ENCODE peak calls at places on chromosome 11, in eight cellular contexts. L is spleen, E is upper lobe of right lung, J is kidney epithelial cell, Z is vagina, D is stomach, B is mucosa of descending colon, W is GM12865. A is an unnamed sample.

GRCh38 chr11:2517016-2517385 is 72.2 kb downstream of the KCNQ1 start:
- DNase-seq in J (no peak), B (no peak), W (no peak), Z (peak; percentile 72), E (peak; percentile 57), D (no peak), L (peak; percentile 53), A (no peak)

GRCh38 chr11:67280791-67281551 is 8.1 kb upstream of the ANKRD13D start:
- DNase-seq in B (peak; percentile 27), W (no peak), D (no peak), E (peak; percentile 57), J (no peak), Z (no peak), L (peak; percentile 78), A (no peak)

GRCh38 chr11:70364745-70365535 is 33.4 kb upstream of the CTTN start:
- DNase-seq in E (no peak), L (peak; percentile 76), W (no peak), D (no peak), J (no peak), B (no peak), Z (no peak), A (no peak)

GRCh38 chr11:28524098-28524497 is 415.9 kb downstream of the METTL15 start:
- DNase-seq in B (no peak), W (no peak), E (no peak), Z (no peak), J (no peak), L (no peak), D (no peak), A (no peak)

GRCh38 chr11:36257351-36257750 is 31.9 kb downstream of the COMMD9 start:
- DNase-seq in D (no peak), J (peak; percentile 48), B (no peak), L (no peak), E (no peak), W (no peak), Z (no peak), A (no peak)

GRCh38 chr11:13183094-13183825 is 94.3 kb upstream of the BMAL1 start:
- DNase-seq in W (peak; percentile 42), E (no peak), L (no peak), J (no peak), B (no peak), Z (no peak), D (no peak), A (peak; percentile 35)

GRCh38 chr11:1071571-1072115 is 3.0 kb upstream of the MUC2 start:
- DNase-seq in D (no peak), L (peak; percentile 63), W (no peak), J (no peak), Z (no peak), B (peak; percentile 23), E (peak; percentile 39), A (no peak)

GRCh38 chr11:75188671-75189070 is 37.8 kb downstream of the SLCO2B1 start:
- DNase-seq in W (no peak), B (no peak), J (no peak), L (no peak), Z (no peak), D (no peak), E (peak; percentile 58), A (no peak)

GRCh38 chr11:125215951-125216350 is 51.4 kb downstream of the PKNOX2 start:
- DNase-seq in W (no peak), L (no peak), B (no peak), D (no peak), J (no peak), E (no peak), Z (no peak), A (no peak)

GRCh38 chr11:19453893-19454292 is 213.1 kb upstream of the E2F8 start:
- DNase-seq in D (no peak), L (no peak), Z (no peak), B (no peak), W (no peak), E (no peak), J (no peak), A (no peak)

GRCh38 chr11:123546515-123546914 is 107.9 kb downstream of the SCN3B start:
- DNase-seq in W (no peak), B (no peak), Z (no peak), D (no peak), L (no peak), J (no peak), E (no peak), A (peak; percentile 83)

GRCh38 chr11:70358797-70359196 is 39.5 kb upstream of the CTTN start:
- DNase-seq in E (no peak), W (no peak), Z (no peak), D (no peak), B (no peak), J (no peak), L (no peak), A (no peak)

GRCh38 chr11:127109796-127110195 is 109.2 kb upstream of the KIRREL3 start:
- DNase-seq in L (no peak), E (no peak), J (no peak), W (no peak), D (no peak), Z (no peak), B (no peak), A (no peak)

GRCh38 chr11:127106142-127106541 is 105.6 kb upstream of the KIRREL3 start:
- DNase-seq in W (no peak), L (no peak), E (no peak), D (no peak), Z (no peak), B (no peak), J (no peak), A (peak; percentile 1)

GRCh38 chr11:127108838-127109237 is 108.3 kb upstream of the KIRREL3 start:
- DNase-seq in B (no peak), L (no peak), E (no peak), J (no peak), D (no peak), Z (no peak), W (no peak), A (no peak)

GRCh38 chr11:127105578-127105977 is 105.0 kb upstream of the KIRREL3 start:
- DNase-seq in W (no peak), L (no peak), B (no peak), D (no peak), E (no peak), Z (no peak), J (no peak), A (no peak)

GRCh38 chr11:127106938-127107337 is 106.4 kb upstream of the KIRREL3 start:
- DNase-seq in D (no peak), W (no peak), E (no peak), Z (no peak), J (no peak), L (no peak), B (no peak), A (no peak)
- H3K4me3 ChIP-seq in D (no peak overlapping the region), W (no peak overlapping the region), E (no peak overlapping the region), Z (no peak overlapping the region), J (no peak overlapping the region), L (no peak overlapping the region), B (no peak overlapping the region), A (no peak overlapping the region)

GRCh38 chr11:128727811-128728431 is 34.0 kb downstream of the FLI1 start:
- DNase-seq in B (no peak), D (no peak), E (no peak), Z (no peak), W (no peak), J (no peak), L (peak; percentile 82), A (no peak)

GRCh38 chr11:128728767-128729587 is 35.1 kb downstream of the FLI1 start:
- DNase-seq in J (no peak), B (no peak), L (no peak), Z (no peak), D (no peak), E (no peak), W (no peak), A (no peak)

GRCh38 chr11:128732471-128733277 is 38.8 kb downstream of the FLI1 start:
- DNase-seq in Z (no peak), E (no peak), B (no peak), D (no peak), J (no peak), L (no peak), W (peak; percentile 79), A (no peak)

GRCh38 chr11:128733440-128734115 is 39.7 kb downstream of the FLI1 start:
- DNase-seq in D (no peak), E (no peak), Z (no peak), B (no peak), J (no peak), L (no peak), W (peak; percentile 75), A (no peak)

GRCh38 chr11:128731041-128731663 is 37.3 kb downstream of the FLI1 start:
- DNase-seq in W (peak; percentile 89), L (no peak), Z (no peak), D (no peak), E (no peak), B (no peak), J (no peak), A (no peak)
- H3K4me3 ChIP-seq in W (peak overlapping the region; percentile 25), L (no peak overlapping the region), Z (no peak overlapping the region), D (no peak overlapping the region), E (no peak overlapping the region), B (no peak overlapping the region), J (no peak overlapping the region), A (no peak overlapping the region)

GRCh38 chr11:65183201-65183891 is 1.6 kb downstream of the CAPN1 start:
- DNase-seq in J (peak; percentile 37), E (peak; percentile 68), B (peak; percentile 47), D (no peak), L (no peak), Z (no peak), W (no peak), A (no peak)
- H3K4me3 ChIP-seq in J (peak overlapping the region; percentile 75), E (peak overlapping the region; percentile 95), B (no peak overlapping the region), D (peak overlapping the region; percentile 68), L (peak overlapping the region; percentile 92), Z (peak overlapping the region; percentile 97), W (no peak overlapping the region), A (peak overlapping the region; percentile 99)

DNA sequence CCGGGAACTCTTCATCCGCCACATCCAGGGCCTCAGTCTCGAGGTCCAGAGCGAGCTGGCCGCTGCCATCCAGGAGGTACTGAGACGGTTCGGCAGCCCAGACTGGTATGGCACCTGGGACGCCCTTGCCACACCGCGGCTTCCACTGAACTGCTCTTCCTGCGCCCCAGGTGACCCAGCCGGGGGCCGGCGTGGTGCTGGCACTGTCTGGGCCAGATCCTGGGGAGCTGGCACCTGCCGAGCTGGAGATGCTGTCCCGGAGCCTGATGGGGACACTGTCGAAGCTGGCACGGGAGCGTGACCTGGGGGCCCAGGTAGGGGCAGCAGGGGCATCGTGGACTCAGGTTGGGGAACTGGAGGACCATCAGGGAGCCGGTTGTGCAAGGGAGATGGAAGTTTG is 1.4 kb downstream of the CCDC88B start:
- DNase-seq in D (no peak), B (peak; percentile 47), E (peak; percentile 65), J (no peak), W (no peak), Z (no peak), L (peak; percentile 87), A (no peak)
- H3K4me3 ChIP-seq in D (no peak overlapping the region), B (no peak overlapping the region), E (no peak overlapping the region), J (no peak overlapping the region), W (no peak overlapping the region), Z (no peak overlapping the region), L (peak overlapping the region; percentile 57), A (no peak overlapping the region)

DNA sequence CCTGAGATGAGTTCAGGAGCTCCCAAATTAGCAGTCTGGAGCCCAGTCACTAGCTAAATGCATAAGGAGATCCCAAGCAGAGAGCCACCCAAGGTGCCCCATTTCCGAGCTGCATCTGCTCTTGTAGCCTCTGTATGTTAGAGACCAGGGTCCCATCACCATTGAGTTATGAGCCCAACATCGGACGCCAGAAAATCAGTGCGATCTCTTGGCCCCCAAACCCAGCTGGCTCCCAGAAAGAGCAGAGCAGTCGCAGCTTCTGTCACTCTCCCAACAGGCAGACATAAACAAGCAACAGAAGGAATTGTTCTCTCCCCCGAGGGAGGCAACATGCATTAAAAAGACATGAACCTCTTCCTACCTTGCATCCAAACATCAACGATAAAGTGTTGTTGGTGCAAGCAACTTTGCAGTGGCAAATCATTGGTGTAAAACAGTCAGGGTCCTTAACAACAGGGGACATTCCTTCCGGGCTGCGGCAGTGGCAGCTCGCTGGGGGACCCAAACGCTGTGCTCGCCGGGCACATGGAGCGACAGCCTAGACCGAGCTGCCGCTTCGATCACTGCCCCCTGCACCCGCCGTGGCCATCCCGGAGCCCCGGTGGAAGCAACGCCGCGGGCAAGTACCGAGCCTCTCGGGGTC is 907.1 kb downstream of the DLG2 start:
- DNase-seq in Z (no peak), B (no peak), E (no peak), D (no peak), W (no peak), L (peak; percentile 76), J (no peak), A (no peak)
- H3K4me3 ChIP-seq in Z (peak overlapping the region; percentile 46), B (no peak overlapping the region), E (peak overlapping the region; percentile 48), D (peak overlapping the region; percentile 51), W (no peak overlapping the region), L (peak overlapping the region; percentile 39), J (peak overlapping the region; percentile 49), A (peak overlapping the region; percentile 40)